ENCODE peak calls at places on chromosomes 11 and 22, in six cellular contexts. Q, H, Y, W, N and D are unnamed samples.

GRCh38 chr11:131561486-131561885 is 191.1 kb downstream of the NTM start:
- DNase-seq in Q (no peak), H (no peak), Y (no peak), W (no peak), N (no peak), D (no peak)

GRCh38 chr11:83543918-83544491 is 257.8 kb upstream of the CCDC90B start:
- DNase-seq in Q (no peak), H (no peak), Y (no peak), W (no peak), N (no peak), D (no peak)

GRCh38 chr11:123183391-123184099 is 11.5 kb downstream of the CLMP start:
- DNase-seq in Q (no peak), H (no peak), Y (no peak), W (no peak), N (no peak), D (peak; percentile 75)

GRCh38 chr11:61742391-61742790 is 10.0 kb upstream of the MYRF start:
- DNase-seq in Q (no peak), H (no peak), Y (no peak), W (no peak), N (no peak), D (no peak)

GRCh38 chr22:22692707-22693530 is 48.5 kb downstream of the GGTLC2 start:
- DNase-seq in Q (peak; percentile 83), H (no peak), Y (no peak), W (peak; percentile 79), N (peak; percentile 57), D (peak; percentile 89)

GRCh38 chr11:61972796-61973602 is 5.6 kb upstream of the FTH1 start:
- DNase-seq in Q (no peak), H (no peak), Y (no peak), W (peak; percentile 50), N (no peak), D (peak; percentile 94)

GRCh38 chr22:31814942-31815341 is 61.1 kb downstream of the DEPDC5 start:
- DNase-seq in Q (no peak), H (peak; percentile 69), Y (no peak), W (no peak), N (no peak), D (no peak)

GRCh38 chr11:6674856-6675255 is 8.3 kb downstream of the MRPL17 start:
- DNase-seq in Q (no peak), H (no peak), Y (no peak), W (no peak), N (no peak), D (no peak)

GRCh38 chr11:3903207-3903896 is 47.9 kb downstream of the STIM1 start:
- DNase-seq in Q (peak; percentile 56), H (no peak), Y (no peak), W (no peak), N (no peak), D (no peak)

GRCh38 chr22:35496768-35497312 is 43.8 kb upstream of the RASD2 start:
- DNase-seq in Q (no peak), H (no peak), Y (no peak), W (no peak), N (no peak), D (no peak)

GRCh38 chr11:73124796-73125195 is 17.3 kb downstream of the FCHSD2 start:
- DNase-seq in Q (no peak), H (no peak), Y (no peak), W (no peak), N (no peak), D (no peak)

GRCh38 chr22:45101828-45102227 is 61.9 kb upstream of the NUP50 start:
- DNase-seq in Q (peak; percentile 77), H (peak; percentile 23), Y (no peak), W (no peak), N (peak; percentile 78), D (peak; percentile 15)

GRCh38 chr22:18060646-18061620 is 16.9 kb upstream of the PEX26 start:
- DNase-seq in Q (no peak), H (no peak), Y (no peak), W (no peak), N (no peak), D (peak; percentile 98)

GRCh38 chr11:132888226-132888625 is 644.1 kb downstream of the OPCML start:
- DNase-seq in Q (no peak), H (no peak), Y (no peak), W (no peak), N (no peak), D (no peak)

GRCh38 chr22:49494555-49494954 is 333.1 kb downstream of the BRD1 start:
- DNase-seq in Q (no peak), H (no peak), Y (no peak), W (no peak), N (no peak), D (no peak)

GRCh38 chr11:29816359-29816758 is 200.5 kb downstream of the KCNA4 start:
- DNase-seq in Q (no peak), H (no peak), Y (no peak), W (no peak), N (no peak), D (no peak)

GRCh38 chr11:116693206-116694016 is 79.4 kb downstream of the BUD13 start:
- DNase-seq in Q (no peak), H (no peak), Y (no peak), W (peak; percentile 70), N (no peak), D (no peak)

GRCh38 chr22:48949375-48950149 is 878.1 kb downstream of the BRD1 start:
- DNase-seq in Q (no peak), H (no peak), Y (no peak), W (no peak), N (no peak), D (no peak)

GRCh38 chr11:1515082-1516060 is 28.8 kb upstream of the MOB2 start:
- DNase-seq in Q (peak; percentile 57), H (peak; percentile 87), Y (peak; percentile 13), W (peak; percentile 64), N (peak; percentile 10), D (peak; percentile 63)

GRCh38 chr11:14750911-14751310 is 107.3 kb downstream of the PDE3B start:
- DNase-seq in Q (no peak), H (no peak), Y (no peak), W (no peak), N (no peak), D (no peak)